ENCODE peak calls at places on chromosomes 4 and X, in ten cellular contexts. P is small intestine, Q is tibial artery, U is ovary, Y is right lobe of liver, J is left ventricle myocardium inferior, X is Karpas-422, D is aorta, M is neuronal stem cell, B is tibial nerve. S is an unnamed sample.

GRCh38 chr4:92969650-92970370 is 666.0 kb downstream of the GRID2 start:
- DNase-seq in P (no peak), Q (no peak), U (no peak), Y (no peak), J (no peak), X (no peak), D (no peak), M (no peak), B (no peak), S (no peak)

GRCh38 chr4:97498875-97499274 is 644.4 kb downstream of the STPG2 start:
- DNase-seq in P (no peak), Q (no peak), U (no peak), Y (no peak), J (no peak), X (no peak), D (no peak), M (no peak), B (no peak), S (no peak)

GRCh38 chrX:40008841-40009461 is 88.8 kb downstream of the BCOR start:
- DNase-seq in P (no peak), Q (no peak), U (no peak), Y (peak; percentile 53), J (peak; percentile 64), X (no peak), D (peak; percentile 70), M (no peak), B (no peak), S (peak; percentile 69)

GRCh38 chr4:155722816-155723499 is 35.9 kb upstream of the GUCY1B1 start:
- DNase-seq in P (peak; percentile 42), Q (no peak), U (no peak), Y (no peak), J (no peak), X (no peak), D (no peak), M (no peak), B (no peak), S (no peak)

GRCh38 chr4:36414248-36414647 is 132.8 kb downstream of the DTHD1 start:
- DNase-seq in P (peak; percentile 7), Q (no peak), U (no peak), Y (no peak), J (no peak), X (peak; percentile 60), D (no peak), M (no peak), B (no peak), S (no peak)

GRCh38 chr4:124414641-124415040 is 297.9 kb downstream of the ANKRD50 start:
- DNase-seq in P (no peak), Q (no peak), U (no peak), Y (no peak), J (no peak), X (no peak), D (no peak), M (no peak), B (no peak), S (no peak)

GRCh38 chrX:355329-356050 is 31.2 kb downstream of the PPP2R3B start:
- DNase-seq in P (no peak), Q (no peak), U (no peak), Y (no peak), J (peak; percentile 4), X (no peak), D (no peak), M (no peak), B (no peak), S (peak; percentile 33)

GRCh38 chrX:19566359-19567141 is 51.2 kb upstream of the MAP3K15 start:
- DNase-seq in P (no peak), Q (no peak), U (no peak), Y (no peak), J (no peak), X (no peak), D (no peak), M (no peak), B (no peak), S (no peak)

GRCh38 chr4:140157341-140157740 is 3.4 kb upstream of the MAML3 start:
- DNase-seq in P (no peak), Q (no peak), U (no peak), Y (no peak), J (no peak), X (peak; percentile 73), D (no peak), M (no peak), B (no peak), S (no peak)
- H3K4me1 ChIP-seq in P (no peaks in the 10 kb centered on the region), Q (peaks cover 8% of the 10 kb centered on the region), U (peaks cover 8% of the 10 kb centered on the region), Y (peaks cover 2% of the 10 kb centered on the region), J (peaks cover 21% of the 10 kb centered on the region), X (peaks cover 56% of the 10 kb centered on the region), D (no peaks in the 10 kb centered on the region), M (no peaks in the 10 kb centered on the region), B (no peaks in the 10 kb centered on the region), S (peaks cover 10% of the 10 kb centered on the region)

GRCh38 chrX:131068945-131069719 is 11.0 kb downstream of the ARHGAP36 start:
- DNase-seq in P (peak; percentile 1), Q (no peak), U (no peak), Y (no peak), J (no peak), X (peak; percentile 77), D (no peak), M (peak; percentile 49), B (no peak), S (no peak)
- H3K4me3 ChIP-seq in P (no peak overlapping the region), Q (no peak overlapping the region), U (no peak overlapping the region), Y (no peak overlapping the region), J (no peak overlapping the region), X (no peak overlapping the region), D (no peak overlapping the region), M (no peak overlapping the region), B (no peak overlapping the region), S (no peak overlapping the region)

GRCh38 chr4:6772223-6772928 is 10.2 kb upstream of the KIAA0232 start:
- DNase-seq in P (peak; percentile 64), Q (no peak), U (no peak), Y (no peak), J (no peak), X (no peak), D (no peak), M (no peak), B (no peak), S (no peak)
- H3K27ac ChIP-seq in P (no peak overlapping the region), Q (peak overlapping the region; percentile 86), U (no peak overlapping the region), Y (no peak overlapping the region), J (peak overlapping the region; percentile 90), X (no peak overlapping the region), D (peak overlapping the region; percentile 73), M (no peak overlapping the region), B (peak overlapping the region; percentile 54), S (no peak overlapping the region)

GRCh38 chr4:98522062-98522461 is 136.3 kb downstream of the TSPAN5 start:
- DNase-seq in P (no peak), Q (no peak), U (no peak), Y (no peak), J (no peak), X (peak; percentile 56), D (no peak), M (no peak), B (no peak), S (no peak)
- H3K4me1 ChIP-seq in P (no peaks in the 10 kb centered on the region), Q (no peaks in the 10 kb centered on the region), U (peaks cover 30% of the 10 kb centered on the region), Y (no peaks in the 10 kb centered on the region), J (peaks cover 24% of the 10 kb centered on the region), X (peaks cover 79% of the 10 kb centered on the region), D (no peaks in the 10 kb centered on the region), M (peaks cover 8% of the 10 kb centered on the region), B (peaks cover 11% of the 10 kb centered on the region), S (no peaks in the 10 kb centered on the region)

GRCh38 chr4:153553820-153554173 is 87.6 kb downstream of the TMEM131L start:
- DNase-seq in P (no peak), Q (no peak), U (no peak), Y (no peak), J (no peak), X (no peak), D (no peak), M (no peak), B (no peak), S (no peak)

GRCh38 chr4:153560918-153561317 is 94.8 kb downstream of the TMEM131L start:
- DNase-seq in P (no peak), Q (no peak), U (no peak), Y (no peak), J (no peak), X (peak; percentile 61), D (no peak), M (no peak), B (no peak), S (no peak)

GRCh38 chr4:153553155-153553819 is 87.1 kb downstream of the TMEM131L start:
- DNase-seq in P (no peak), Q (no peak), U (no peak), Y (no peak), J (no peak), X (no peak), D (no peak), M (no peak), B (no peak), S (no peak)

GRCh38 chr4:153556441-153556815 is 90.3 kb downstream of the TMEM131L start:
- DNase-seq in P (no peak), Q (no peak), U (no peak), Y (no peak), J (no peak), X (no peak), D (no peak), M (no peak), B (no peak), S (no peak)

GRCh38 chr4:153555730-153556440 is 89.7 kb downstream of the TMEM131L start:
- DNase-seq in P (no peak), Q (peak; percentile 81), U (peak; percentile 76), Y (peak; percentile 59), J (peak; percentile 90), X (no peak), D (peak; percentile 90), M (no peak), B (peak; percentile 55), S (no peak)
- H3K4me3 ChIP-seq in P (no peak overlapping the region), Q (no peak overlapping the region), U (no peak overlapping the region), Y (no peak overlapping the region), J (peak overlapping the region; percentile 49), X (no peak overlapping the region), D (no peak overlapping the region), M (no peak overlapping the region), B (no peak overlapping the region), S (no peak overlapping the region)

DNA sequence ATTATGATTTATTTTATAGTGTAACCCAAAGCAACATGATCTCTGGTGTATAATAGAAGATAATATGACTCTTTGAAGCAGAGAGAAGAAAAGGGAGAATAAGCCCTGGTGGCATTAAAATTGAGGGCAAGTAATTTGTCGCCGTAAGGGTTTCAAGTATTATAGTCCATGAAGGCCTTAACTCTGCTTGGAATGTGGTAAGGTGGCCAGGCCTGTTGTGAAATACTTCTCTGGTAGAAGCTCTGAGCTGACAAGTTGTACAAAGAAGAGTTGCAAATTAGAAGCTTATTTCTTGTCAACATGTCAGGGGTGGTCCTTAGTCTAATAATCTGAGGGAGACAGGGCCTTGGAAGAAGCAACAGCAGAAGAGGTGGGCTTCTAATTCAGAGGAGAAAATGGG is 151.7 kb upstream of the HHIP start:
- DNase-seq in P (no peak), Q (no peak), U (no peak), Y (no peak), J (no peak), X (no peak), D (no peak), M (no peak), B (no peak), S (no peak)
- H3K27ac ChIP-seq in P (no peak overlapping the region), Q (no peak overlapping the region), U (no peak overlapping the region), Y (no peak overlapping the region), J (no peak overlapping the region), X (no peak overlapping the region), D (no peak overlapping the region), M (no peak overlapping the region), B (no peak overlapping the region), S (no peak overlapping the region)